ENCODE peak calls at places on chromosomes 4 and X, in eight cellular contexts. G is left colon; Q is stimulated activated naive CD4-positive, alpha-beta T cell treated with Interleukin-2 at 50 U/mL for 16 hours; J is HEK293T; S is adrenal gland; Z is H7; N is CD4-positive, CD25-positive, alpha-beta regulatory T cell; I is midbrain. B is an unnamed sample.
A peak's percentile ranks its signal among the peaks of the same experiment; 100 is the strongest.

GRCh38 chrX:39174761-39175417 is 373.6 kb downstream of the MID1IP1 start:
- DNase-seq in G (peak; percentile 34), Q (peak; percentile 3), J (no peak), S (no peak), Z (no peak), N (peak; percentile 74), I (no peak), B (no peak)

GRCh38 chr4:1743975-1744374 is 22.7 kb downstream of the TACC3 start:
- DNase-seq in G (no peak), Q (no peak), J (no peak), S (no peak), Z (no peak), N (no peak), I (no peak), B (no peak)

GRCh38 chr4:80010316-80010715 is 62.7 kb downstream of the ANTXR2 start:
- DNase-seq in G (no peak), Q (no peak), J (no peak), S (no peak), Z (no peak), N (peak; percentile 67), I (no peak), B (no peak)

GRCh38 chr4:184392748-184393334 is 81.5 kb downstream of the IRF2 start:
- DNase-seq in G (no peak), Q (no peak), J (no peak), S (no peak), Z (no peak), N (no peak), I (peak; percentile 55), B (peak; percentile 34)

GRCh38 chrX:11151799-11152591 is 40.9 kb downstream of the HCCS start:
- DNase-seq in G (no peak), Q (no peak), J (no peak), S (no peak), Z (no peak), N (no peak), I (no peak), B (no peak)

GRCh38 chrX:123190096-123190495 is 6.0 kb downstream of the GRIA3 start:
- DNase-seq in G (no peak), Q (no peak), J (no peak), S (no peak), Z (peak; percentile 22), N (no peak), I (no peak), B (no peak)

GRCh38 chr4:88737304-88738015 is 39.8 kb upstream of the NAP1L5 start:
- DNase-seq in G (peak; percentile 45), Q (no peak), J (no peak), S (no peak), Z (peak; percentile 28), N (peak; percentile 49), I (no peak), B (no peak)

GRCh38 chr4:22391548-22391947 is 124.3 kb downstream of the ADGRA3 start:
- DNase-seq in G (no peak), Q (no peak), J (no peak), S (no peak), Z (no peak), N (no peak), I (no peak), B (no peak)

GRCh38 chr4:18052158-18052557 is 30.6 kb upstream of the LCORL start:
- DNase-seq in G (no peak), Q (no peak), J (no peak), S (no peak), Z (no peak), N (no peak), I (no peak), B (no peak)

GRCh38 chrX:23578079-23578478 is 89.2 kb upstream of the PRDX4 start:
- DNase-seq in G (no peak), Q (no peak), J (no peak), S (peak; percentile 22), Z (no peak), N (no peak), I (no peak), B (no peak)

GRCh38 chr4:61994036-61994435 is 793.9 kb downstream of the ADGRL3 start:
- DNase-seq in G (no peak), Q (no peak), J (no peak), S (no peak), Z (no peak), N (no peak), I (no peak), B (no peak)

GRCh38 chrX:4570141-4570540 is 856.7 kb upstream of the PRKX start:
- DNase-seq in G (no peak), Q (no peak), J (no peak), S (no peak), Z (no peak), N (no peak), I (no peak), B (no peak)

GRCh38 chr4:158164849-158165248 is 8.0 kb downstream of the GASK1B start:
- DNase-seq in G (no peak), Q (no peak), J (no peak), S (no peak), Z (no peak), N (no peak), I (no peak), B (no peak)

GRCh38 chr4:108053281-108053701 is 63.6 kb downstream of the HADH start:
- DNase-seq in G (no peak), Q (no peak), J (no peak), S (no peak), Z (no peak), N (no peak), I (no peak), B (no peak)

GRCh38 chr4:151990201-151990600 is 229.4 kb upstream of the GATB start:
- DNase-seq in G (no peak), Q (no peak), J (no peak), S (no peak), Z (no peak), N (no peak), I (no peak), B (no peak)

GRCh38 chr4:83851261-83852084 is 315.6 kb downstream of the GPAT3 start:
- DNase-seq in G (no peak), Q (no peak), J (no peak), S (no peak), Z (peak; percentile 5), N (no peak), I (no peak), B (no peak)

GRCh38 chr4:113837397-113837796 is 75.9 kb upstream of the CAMK2D start:
- DNase-seq in G (no peak), Q (no peak), J (no peak), S (no peak), Z (no peak), N (peak; percentile 2), I (no peak), B (no peak)

GRCh38 chr4:39636786-39637185 is 1.9 kb downstream of the SMIM14 start:
- DNase-seq in G (no peak), Q (no peak), J (no peak), S (no peak), Z (no peak), N (no peak), I (no peak), B (no peak)

GRCh38 chrX:41734530-41734929 is 10.5 kb downstream of the GPR82 start:
- DNase-seq in G (no peak), Q (no peak), J (peak; percentile 25), S (no peak), Z (peak; percentile 19), N (no peak), I (peak; percentile 17), B (no peak)

GRCh38 chr4:74410741-74411140 is 34.2 kb upstream of the AREG start:
- DNase-seq in G (no peak), Q (no peak), J (no peak), S (no peak), Z (no peak), N (no peak), I (no peak), B (no peak)

GRCh38 chr4:82773049-82773448 is 25.5 kb downstream of the SCD5 start:
- DNase-seq in G (no peak), Q (no peak), J (no peak), S (no peak), Z (no peak), N (no peak), I (peak; percentile 76), B (no peak)

GRCh38 chrX:97310373-97310772 is 426.7 kb downstream of the RPA4 start:
- DNase-seq in G (no peak), Q (no peak), J (no peak), S (no peak), Z (peak; percentile 47), N (no peak), I (no peak), B (no peak)

GRCh38 chrX:71067727-71068051 is 445 bp downstream of the SNX12 start:
- DNase-seq in G (no peak), Q (no peak), J (no peak), S (no peak), Z (no peak), N (no peak), I (no peak), B (no peak)

GRCh38 chr4:25229804-25230203 is 4.0 kb upstream of the PI4K2B start:
- DNase-seq in G (no peak), Q (no peak), J (no peak), S (no peak), Z (no peak), N (no peak), I (no peak), B (no peak)

GRCh38 chr4:53601251-53601764 is 10.0 kb upstream of the LNX1 start:
- DNase-seq in G (no peak), Q (no peak), J (peak; percentile 40), S (no peak), Z (peak; percentile 28), N (no peak), I (no peak), B (no peak)

GRCh38 chr4:10611673-10612072 is 72.9 kb downstream of the CLNK start:
- DNase-seq in G (no peak), Q (no peak), J (no peak), S (no peak), Z (no peak), N (no peak), I (no peak), B (no peak)

GRCh38 chrX:88024022-88024421 is 506.4 kb downstream of the KLHL4 start:
- DNase-seq in G (no peak), Q (no peak), J (no peak), S (no peak), Z (no peak), N (no peak), I (no peak), B (no peak)

GRCh38 chr4:8761167-8761823 is 110.3 kb downstream of the HMX1 start:
- DNase-seq in G (peak; percentile 9), Q (no peak), J (no peak), S (no peak), Z (peak; percentile 30), N (no peak), I (no peak), B (no peak)

GRCh38 chr4:95835672-95836071 is 4.2 kb upstream of the PDHA2 start:
- DNase-seq in G (no peak), Q (no peak), J (peak; percentile 33), S (no peak), Z (peak; percentile 13), N (peak; percentile 1), I (peak; percentile 3), B (no peak)